ENCODE peak calls at places on chromosomes 13 and 19, in seven cellular contexts. P, I, E, D, B, C and G are unnamed samples.
A peak's percentile ranks its signal among the peaks of the same experiment; 100 is the strongest.

GRCh38 chr19:10408511-10409291 is 5.4 kb upstream of the CDC37 start:
- DNase-seq in I (no peak), E (no peak), C (no peak), D (no peak), P (no peak), B (no peak), G (no peak)

GRCh38 chr13:94232161-94232560 is 247.3 kb downstream of the DCT start:
- DNase-seq in B (no peak), C (no peak), D (no peak), I (no peak), E (no peak), P (no peak), G (no peak)

GRCh38 chr13:49733181-49733951 is 42.1 kb upstream of the EBPL start:
- DNase-seq in I (no peak), C (no peak), E (no peak), D (no peak), B (peak; percentile 17), P (peak; percentile 27), G (peak; percentile 8)

GRCh38 chr19:43957891-43958290 is 6.9 kb downstream of the ZNF221 start:
- DNase-seq in E (no peak), P (peak; percentile 89), I (no peak), C (no peak), B (peak; percentile 56), D (no peak), G (no peak)

GRCh38 chr13:35953537-35954206 is 177.5 kb downstream of the DCLK1 start:
- DNase-seq in B (peak; percentile 63), C (peak; percentile 65), P (peak; percentile 94), I (peak; percentile 75), D (peak; percentile 56), E (peak; percentile 69), G (peak; percentile 92)

GRCh38 chr19:49847731-49848696 is 2.9 kb upstream of the PTOV1 start:
- DNase-seq in C (no peak), B (peak; percentile 94), E (no peak), P (peak; percentile 91), D (peak; percentile 58), I (no peak), G (no peak)

GRCh38 chr19:14954071-14954655 is 12.9 kb downstream of the OR7C2 start:
- DNase-seq in B (no peak), D (no peak), I (peak; percentile 98), P (no peak), E (no peak), C (no peak), G (no peak)

GRCh38 chr13:113321546-113321945 is 24.5 kb downstream of the LAMP1 start:
- DNase-seq in C (no peak), I (no peak), B (no peak), P (no peak), D (no peak), E (no peak), G (no peak)

GRCh38 chr19:47228937-47229673 is 1.9 kb downstream of the BBC3 start:
- DNase-seq in I (no peak), E (no peak), P (peak; percentile 61), B (peak; percentile 79), C (no peak), D (no peak), G (peak; percentile 43)

DNA sequence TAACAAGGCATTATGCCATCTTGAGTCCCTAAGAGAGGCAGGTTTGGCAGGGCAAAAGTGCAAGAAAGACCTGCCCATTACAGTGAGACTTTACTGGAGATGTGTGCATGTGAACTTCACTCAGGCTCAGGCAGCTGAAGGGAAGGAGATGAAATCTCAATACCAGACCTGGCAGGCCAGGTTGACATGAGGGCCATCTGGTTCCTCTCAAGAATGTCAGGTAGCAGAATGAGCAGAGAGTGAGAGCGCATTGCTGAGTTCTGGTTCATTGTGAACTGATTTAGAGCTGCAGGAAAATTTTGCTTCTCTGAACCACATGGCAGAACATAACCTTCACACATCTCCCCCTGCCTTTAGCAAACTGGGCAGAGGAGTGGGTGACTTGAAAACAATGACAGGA is 406.3 kb downstream of the GPC5 start:
- DNase-seq in P (no peak), B (no peak), C (no peak), D (no peak), E (no peak), I (no peak), G (no peak)
- H2BK120ac ChIP-seq in P (no peak overlapping the region), B (no peak overlapping the region), C (no peak overlapping the region), D (no peak overlapping the region), E (no peak overlapping the region), I (no peak overlapping the region), G (no peak overlapping the region)

GRCh38 chr13:98350746-98351330 is 173.8 kb upstream of the RNF113B start:
- DNase-seq in D (no peak), E (no peak), P (no peak), C (no peak), I (no peak), B (no peak), G (no peak)
- H3K4ac ChIP-seq in D (no peak overlapping the region), E (no peak overlapping the region), P (no peak overlapping the region), C (no peak overlapping the region), I (no peak overlapping the region), B (no peak overlapping the region), G (no peak overlapping the region)

GRCh38 chr19:19540707-19541515 is 2.8 kb downstream of the CILP2 start:
- DNase-seq in C (peak; percentile 94), E (peak; percentile 57), I (peak; percentile 99), P (no peak), B (peak; percentile 43), D (peak; percentile 82), G (peak; percentile 93)
- H3K4me2 ChIP-seq in C (peak overlapping the region; percentile 52), E (peak overlapping the region; percentile 23), I (peak overlapping the region; percentile 74), P (peak overlapping the region; percentile 78), B (no peak overlapping the region), D (peak overlapping the region; percentile 8), G (peak overlapping the region; percentile 8)

GRCh38 chr19:5907216-5907615 is 2.5 kb downstream of the VMAC start:
- DNase-seq in C (no peak), E (no peak), B (no peak), I (no peak), D (no peak), P (no peak), G (no peak)
- H2BK120ac ChIP-seq in C (no peak overlapping the region), E (no peak overlapping the region), B (no peak overlapping the region), I (no peak overlapping the region), D (no peak overlapping the region), P (no peak overlapping the region), G (no peak overlapping the region)